ENCODE peak calls at places on chromosome 19, in seven cellular contexts. One of them, this sample, is unnamed. For H3K4me1 and H3K27me3, the result is how much of the 10 kb centered on the place peaks cover.

GRCh38 chr19:30529876-30530275 is 157.7 kb downstream of the ZNF536 start:
- DNase-seq in tibial nerve: no peak
- DNase-seq in MM.1S: no peak
- DNase-seq in effector memory CD4-positive, alpha-beta T cell: no peak
- DNase-seq in adrenal gland: no peak
- DNase-seq in endodermal cell: no peak
- DNase-seq in PC-3: no peak
- DNase-seq in this sample: no peak

GRCh38 chr19:54189020-54189667 is at the start of gene MBOAT7:
- DNase-seq in PC-3: no peak
- DNase-seq in MM.1S: peak
- DNase-seq in effector memory CD4-positive, alpha-beta T cell: no peak
- DNase-seq in adrenal gland: no peak
- DNase-seq in tibial nerve: no peak
- DNase-seq in endodermal cell: no peak
- DNase-seq in this sample: no peak

GRCh38 chr19:784541-784940 is 12.7 kb upstream of the PTBP1 start:
- DNase-seq in MM.1S: no peak
- DNase-seq in tibial nerve: no peak
- DNase-seq in adrenal gland: no peak
- DNase-seq in effector memory CD4-positive, alpha-beta T cell: no peak
- DNase-seq in endodermal cell: no peak
- DNase-seq in PC-3: no peak
- DNase-seq in this sample: no peak

GRCh38 chr19:18464646-18465045 is 26.7 kb upstream of the ISYNA1 start:
- DNase-seq in adrenal gland: peak
- DNase-seq in PC-3: peak
- DNase-seq in tibial nerve: peak
- DNase-seq in MM.1S: no peak
- DNase-seq in effector memory CD4-positive, alpha-beta T cell: no peak
- DNase-seq in endodermal cell: no peak
- DNase-seq in this sample: no peak

GRCh38 chr19:36851898-36852297 is 1.2 kb downstream of the ZNF345 start:
- DNase-seq in PC-3: no peak
- DNase-seq in MM.1S: no peak
- DNase-seq in effector memory CD4-positive, alpha-beta T cell: no peak
- DNase-seq in adrenal gland: no peak
- DNase-seq in endodermal cell: no peak
- DNase-seq in tibial nerve: no peak
- DNase-seq in this sample: no peak

GRCh38 chr19:42069619-42070293 is at the start of gene GRIK5:
- DNase-seq in effector memory CD4-positive, alpha-beta T cell: no peak
- DNase-seq in endodermal cell: peak
- DNase-seq in PC-3: no peak
- DNase-seq in tibial nerve: no peak
- DNase-seq in MM.1S: no peak
- DNase-seq in adrenal gland: no peak
- DNase-seq in this sample: no peak

GRCh38 chr19:33241530-33242101 is 16.0 kb upstream of the SLC7A10 start:
- DNase-seq in PC-3: peak
- DNase-seq in effector memory CD4-positive, alpha-beta T cell: no peak
- DNase-seq in adrenal gland: no peak
- DNase-seq in endodermal cell: no peak
- DNase-seq in MM.1S: no peak
- DNase-seq in tibial nerve: no peak
- DNase-seq in this sample: no peak

GRCh38 chr19:17467471-17468301 is 2.6 kb upstream of the SLC27A1 start:
- DNase-seq in adrenal gland: no peak
- DNase-seq in MM.1S: no peak
- DNase-seq in PC-3: no peak
- DNase-seq in endodermal cell: no peak
- DNase-seq in tibial nerve: no peak
- DNase-seq in effector memory CD4-positive, alpha-beta T cell: no peak
- DNase-seq in this sample: no peak

GRCh38 chr19:940591-941291 is 14.9 kb downstream of the ARID3A start:
- DNase-seq in tibial nerve: peak
- DNase-seq in endodermal cell: no peak
- DNase-seq in PC-3: peak
- DNase-seq in MM.1S: no peak
- DNase-seq in adrenal gland: peak
- DNase-seq in effector memory CD4-positive, alpha-beta T cell: peak
- DNase-seq in this sample: peak

GRCh38 chr19:51948979-51949378 is 21.7 kb downstream of the ZNF613 start:
- DNase-seq in endodermal cell: no peak
- DNase-seq in tibial nerve: no peak
- DNase-seq in adrenal gland: peak
- DNase-seq in effector memory CD4-positive, alpha-beta T cell: no peak
- DNase-seq in PC-3: no peak
- DNase-seq in MM.1S: no peak
- DNase-seq in this sample: no peak

GRCh38 chr19:11662278-11662677 is 65.0 kb downstream of the ZNF627 start:
- DNase-seq in endodermal cell: no peak
- DNase-seq in tibial nerve: no peak
- DNase-seq in adrenal gland: no peak
- DNase-seq in MM.1S: no peak
- DNase-seq in PC-3: no peak
- DNase-seq in effector memory CD4-positive, alpha-beta T cell: no peak
- DNase-seq in this sample: no peak

GRCh38 chr19:12779162-12779993 is 4.0 kb upstream of the HOOK2 start:
- DNase-seq in endodermal cell: peak
- DNase-seq in MM.1S: no peak
- DNase-seq in effector memory CD4-positive, alpha-beta T cell: no peak
- DNase-seq in tibial nerve: no peak
- DNase-seq in adrenal gland: peak
- DNase-seq in PC-3: peak
- DNase-seq in this sample: no peak

GRCh38 chr19:53772943-53773342 is 51.2 kb downstream of the NLRP12 start:
- DNase-seq in adrenal gland: peak
- DNase-seq in PC-3: peak
- DNase-seq in endodermal cell: peak
- DNase-seq in effector memory CD4-positive, alpha-beta T cell: peak
- DNase-seq in MM.1S: peak
- DNase-seq in tibial nerve: peak
- DNase-seq in this sample: peak

GRCh38 chr19:12800344-12800732 is 1.3 kb downstream of the PRDX2 start:
- DNase-seq in MM.1S: no peak
- DNase-seq in effector memory CD4-positive, alpha-beta T cell: no peak
- DNase-seq in endodermal cell: no peak
- DNase-seq in adrenal gland: no peak
- DNase-seq in PC-3: no peak
- DNase-seq in tibial nerve: no peak
- DNase-seq in this sample: no peak

GRCh38 chr19:12937243-12938053 is 961 bp upstream of the CALR start:
- DNase-seq in PC-3: peak
- DNase-seq in adrenal gland: peak
- DNase-seq in tibial nerve: peak
- DNase-seq in endodermal cell: peak
- DNase-seq in MM.1S: peak
- DNase-seq in effector memory CD4-positive, alpha-beta T cell: no peak
- DNase-seq in this sample: no peak

GRCh38 chr19:42450314-42450934 is 7.7 kb upstream of the CXCL17 start:
- DNase-seq in effector memory CD4-positive, alpha-beta T cell: peak
- DNase-seq in endodermal cell: peak
- DNase-seq in MM.1S: peak
- DNase-seq in adrenal gland: peak
- DNase-seq in PC-3: peak
- DNase-seq in tibial nerve: peak
- DNase-seq in this sample: peak

GRCh38 chr19:16328824-16329482 is 4.3 kb downstream of the KLF2 start:
- DNase-seq in endodermal cell: no peak
- DNase-seq in MM.1S: no peak
- DNase-seq in PC-3: no peak
- DNase-seq in adrenal gland: no peak
- DNase-seq in tibial nerve: no peak
- DNase-seq in effector memory CD4-positive, alpha-beta T cell: peak
- DNase-seq in this sample: peak

GRCh38 chr19:40962460-40962961 is 28.6 kb upstream of the CYP2B6 start:
- DNase-seq in MM.1S: no peak
- DNase-seq in effector memory CD4-positive, alpha-beta T cell: no peak
- DNase-seq in tibial nerve: no peak
- DNase-seq in endodermal cell: no peak
- DNase-seq in PC-3: peak
- DNase-seq in adrenal gland: no peak
- DNase-seq in this sample: no peak

GRCh38 chr19:54207908-54208783 is 7.5 kb downstream of the RPS9 start:
- DNase-seq in adrenal gland: peak
- DNase-seq in tibial nerve: peak
- DNase-seq in PC-3: peak
- DNase-seq in MM.1S: no peak
- DNase-seq in effector memory CD4-positive, alpha-beta T cell: no peak
- DNase-seq in endodermal cell: peak
- DNase-seq in this sample: no peak

GRCh38 chr19:14352526-14352925 is 28.7 kb upstream of the ADGRE5 start:
- DNase-seq in tibial nerve: no peak
- DNase-seq in MM.1S: no peak
- DNase-seq in PC-3: no peak
- DNase-seq in endodermal cell: no peak
- DNase-seq in effector memory CD4-positive, alpha-beta T cell: no peak
- DNase-seq in adrenal gland: no peak
- DNase-seq in this sample: no peak

GRCh38 chr19:14347999-14348889 is 33.0 kb upstream of the ADGRE5 start:
- DNase-seq in endodermal cell: peak
- DNase-seq in PC-3: peak
- DNase-seq in adrenal gland: peak
- DNase-seq in effector memory CD4-positive, alpha-beta T cell: peak
- DNase-seq in MM.1S: peak
- DNase-seq in tibial nerve: peak
- DNase-seq in this sample: peak

GRCh38 chr19:14350302-14350701 is 30.9 kb upstream of the ADGRE5 start:
- DNase-seq in effector memory CD4-positive, alpha-beta T cell: no peak
- DNase-seq in adrenal gland: no peak
- DNase-seq in MM.1S: no peak
- DNase-seq in tibial nerve: no peak
- DNase-seq in endodermal cell: no peak
- DNase-seq in PC-3: no peak
- DNase-seq in this sample: no peak

GRCh38 chr19:14349426-14349825 is 31.8 kb upstream of the ADGRE5 start:
- DNase-seq in adrenal gland: no peak
- DNase-seq in PC-3: no peak
- DNase-seq in effector memory CD4-positive, alpha-beta T cell: no peak
- DNase-seq in MM.1S: no peak
- DNase-seq in endodermal cell: no peak
- DNase-seq in tibial nerve: no peak
- DNase-seq in this sample: no peak

GRCh38 chr19:14350866-14351265 is 30.4 kb upstream of the ADGRE5 start:
- DNase-seq in PC-3: no peak
- DNase-seq in adrenal gland: no peak
- DNase-seq in tibial nerve: no peak
- DNase-seq in endodermal cell: no peak
- DNase-seq in MM.1S: no peak
- DNase-seq in effector memory CD4-positive, alpha-beta T cell: no peak
- DNase-seq in this sample: no peak
- H3K4me1 ChIP-seq in PC-3: under half
- H3K4me1 ChIP-seq in adrenal gland: under half
- H3K4me1 ChIP-seq in tibial nerve: under half
- H3K4me1 ChIP-seq in endodermal cell: under half
- H3K4me1 ChIP-seq in MM.1S: under half
- H3K4me1 ChIP-seq in effector memory CD4-positive, alpha-beta T cell: under half
- H3K4me1 ChIP-seq in this sample: under half

DNA sequence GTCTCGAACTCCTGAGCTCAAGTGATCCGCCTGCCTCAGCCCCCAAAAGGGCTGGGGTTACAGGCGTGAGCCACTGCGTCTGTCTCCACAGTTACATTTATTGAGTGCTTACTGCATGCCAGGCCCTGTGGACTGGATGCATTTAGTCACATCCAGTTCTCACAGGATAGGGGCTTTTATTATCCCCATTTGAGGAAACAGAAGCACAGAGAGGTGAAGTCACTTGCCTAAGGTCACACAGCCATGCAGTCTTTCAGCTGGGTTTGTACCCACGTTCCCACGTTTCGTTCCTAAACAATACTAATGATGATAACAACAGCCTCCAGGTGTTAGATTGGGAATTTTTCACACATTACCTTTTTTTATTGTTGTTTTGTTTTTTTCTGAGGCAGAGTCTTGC is 9.1 kb upstream of the EBI3 start:
- DNase-seq in endodermal cell: no peak
- DNase-seq in effector memory CD4-positive, alpha-beta T cell: no peak
- DNase-seq in tibial nerve: no peak
- DNase-seq in PC-3: no peak
- DNase-seq in MM.1S: no peak
- DNase-seq in adrenal gland: no peak
- DNase-seq in this sample: no peak
- H3K27me3 ChIP-seq in endodermal cell: under half
- H3K27me3 ChIP-seq in effector memory CD4-positive, alpha-beta T cell: under half
- H3K27me3 ChIP-seq in tibial nerve: under half
- H3K27me3 ChIP-seq in PC-3: under half
- H3K27me3 ChIP-seq in MM.1S: half or more
- H3K27me3 ChIP-seq in adrenal gland: under half
- H3K27me3 ChIP-seq in this sample: under half

DNA sequence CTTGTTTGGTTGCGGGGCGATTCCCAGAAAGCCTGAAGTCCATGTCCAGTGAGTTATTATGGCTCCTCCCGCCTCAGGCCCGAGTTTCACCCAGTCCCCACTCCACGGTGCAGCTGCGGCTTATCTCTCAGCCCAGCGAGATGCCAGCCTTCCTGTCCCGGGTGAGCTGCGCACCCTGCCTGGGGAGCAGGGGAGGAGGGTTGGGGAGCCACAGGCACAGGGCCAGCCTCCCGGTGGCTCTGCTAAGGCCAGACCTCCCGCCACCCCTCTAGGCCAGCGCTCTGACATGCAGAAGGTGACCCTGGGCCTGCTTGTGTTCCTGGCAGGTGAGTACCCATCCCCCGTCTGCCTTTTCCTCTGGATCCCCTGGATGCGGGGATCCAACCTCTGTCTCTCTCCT is 3.5 kb downstream of the FXYD3 start:
- DNase-seq in adrenal gland: no peak
- DNase-seq in MM.1S: no peak
- DNase-seq in PC-3: no peak
- DNase-seq in effector memory CD4-positive, alpha-beta T cell: no peak
- DNase-seq in tibial nerve: no peak
- DNase-seq in endodermal cell: no peak
- DNase-seq in this sample: no peak
- H3K27ac ChIP-seq in adrenal gland: no peak
- H3K27ac ChIP-seq in MM.1S: no peak
- H3K27ac ChIP-seq in PC-3: peak
- H3K27ac ChIP-seq in effector memory CD4-positive, alpha-beta T cell: no peak
- H3K27ac ChIP-seq in tibial nerve: peak
- H3K27ac ChIP-seq in endodermal cell: no peak
- H3K27ac ChIP-seq in this sample: no peak

DNA sequence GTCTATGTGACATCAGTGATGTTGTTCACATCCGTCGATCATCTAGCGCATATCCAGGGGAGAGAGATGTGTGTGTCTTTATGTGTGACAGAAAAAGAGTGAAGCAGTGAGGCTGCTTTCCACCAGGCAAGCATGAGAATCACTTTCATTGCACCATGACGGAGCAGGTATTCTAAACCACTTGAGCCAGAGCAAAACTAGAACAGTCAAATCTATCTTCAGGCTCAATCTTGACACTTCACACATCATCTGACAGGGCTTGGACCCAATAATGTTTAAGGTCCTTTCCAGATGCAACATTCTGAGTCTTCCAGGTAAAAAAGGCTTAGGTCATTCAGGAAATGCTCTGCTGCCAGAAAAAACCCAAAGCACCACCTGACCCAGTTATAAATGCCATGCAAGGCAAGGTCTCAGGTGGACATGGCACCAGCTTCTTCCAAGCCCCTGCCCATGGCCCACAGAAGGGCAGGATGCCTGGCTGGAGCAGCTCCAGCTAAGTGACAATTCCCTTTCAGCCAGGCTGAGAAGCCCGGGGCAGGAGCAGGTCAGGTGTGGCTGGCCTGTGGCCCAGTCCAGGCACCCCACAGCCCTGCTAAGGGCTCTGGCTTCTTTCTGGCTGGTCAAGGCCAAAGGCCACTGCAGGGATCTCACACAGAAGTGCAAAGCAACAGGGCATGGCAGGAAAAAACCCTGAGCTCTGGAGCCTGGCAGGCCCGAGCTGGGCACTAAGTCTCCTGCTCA is 5.0 kb downstream of the ELAVL1 start:
- DNase-seq in endodermal cell: no peak
- DNase-seq in PC-3: no peak
- DNase-seq in MM.1S: no peak
- DNase-seq in adrenal gland: no peak
- DNase-seq in effector memory CD4-positive, alpha-beta T cell: no peak
- DNase-seq in tibial nerve: no peak
- DNase-seq in this sample: no peak
- H3K4me1 ChIP-seq in endodermal cell: under half
- H3K4me1 ChIP-seq in PC-3: under half
- H3K4me1 ChIP-seq in MM.1S: under half
- H3K4me1 ChIP-seq in adrenal gland: under half
- H3K4me1 ChIP-seq in effector memory CD4-positive, alpha-beta T cell: under half
- H3K4me1 ChIP-seq in tibial nerve: under half
- H3K4me1 ChIP-seq in this sample: half or more